ENCODE peak calls at places on chromosomes 4 and X, in six cellular contexts. One of them, this sample, is unnamed.
A peak's percentile ranks its signal among the peaks of the same experiment; 100 is the strongest.

GRCh38 chr4:83387922-83388676 is 53.5 kb upstream of the HPSE start:
- DNase-seq in esophagus squamous epithelium: no peak
- DNase-seq in heart left ventricle: no peak
- DNase-seq in HFF-Myc: no peak
- DNase-seq in AG09309: no peak
- DNase-seq in lower lobe of right lung: no peak
- DNase-seq in this sample: no peak

GRCh38 chrX:3518870-3519269 is 172.4 kb upstream of the MXRA5 start:
- DNase-seq in lower lobe of right lung: no peak
- DNase-seq in heart left ventricle: peak; percentile 55
- DNase-seq in AG09309: peak; percentile 95
- DNase-seq in esophagus squamous epithelium: no peak
- DNase-seq in HFF-Myc: no peak
- DNase-seq in this sample: peak; percentile 16

GRCh38 chr4:47061435-47061834 is 30.1 kb downstream of the GABRB1 start:
- DNase-seq in AG09309: no peak
- DNase-seq in HFF-Myc: no peak
- DNase-seq in esophagus squamous epithelium: no peak
- DNase-seq in heart left ventricle: no peak
- DNase-seq in lower lobe of right lung: no peak
- DNase-seq in this sample: no peak

GRCh38 chrX:17464196-17464595 is 89.2 kb downstream of the NHS start:
- DNase-seq in HFF-Myc: no peak
- DNase-seq in AG09309: peak; percentile 18
- DNase-seq in lower lobe of right lung: no peak
- DNase-seq in heart left ventricle: no peak
- DNase-seq in esophagus squamous epithelium: no peak
- DNase-seq in this sample: no peak

GRCh38 chr4:69881173-69881773 is 21.3 kb upstream of the SULT1E1 start:
- DNase-seq in HFF-Myc: peak; percentile 4
- DNase-seq in lower lobe of right lung: no peak
- DNase-seq in AG09309: no peak
- DNase-seq in heart left ventricle: no peak
- DNase-seq in esophagus squamous epithelium: no peak
- DNase-seq in this sample: no peak

GRCh38 chr4:8744083-8744805 is 127.4 kb downstream of the HMX1 start:
- DNase-seq in AG09309: no peak
- DNase-seq in esophagus squamous epithelium: no peak
- DNase-seq in HFF-Myc: no peak
- DNase-seq in lower lobe of right lung: peak; percentile 21
- DNase-seq in heart left ventricle: peak; percentile 12
- DNase-seq in this sample: peak; percentile 25

GRCh38 chrX:56813318-56813837 is 84.3 kb downstream of the NBDY start:
- DNase-seq in HFF-Myc: peak; percentile 17
- DNase-seq in esophagus squamous epithelium: no peak
- DNase-seq in lower lobe of right lung: no peak
- DNase-seq in AG09309: peak; percentile 71
- DNase-seq in heart left ventricle: no peak
- DNase-seq in this sample: peak; percentile 35

GRCh38 chr4:173317003-173317402 is 17.2 kb downstream of the HMGB2 start:
- DNase-seq in lower lobe of right lung: no peak
- DNase-seq in AG09309: no peak
- DNase-seq in heart left ventricle: no peak
- DNase-seq in esophagus squamous epithelium: no peak
- DNase-seq in HFF-Myc: no peak
- DNase-seq in this sample: no peak

GRCh38 chr4:81215219-81215892 is at the start of gene PRKG2:
- DNase-seq in HFF-Myc: no peak
- DNase-seq in esophagus squamous epithelium: no peak
- DNase-seq in AG09309: no peak
- DNase-seq in heart left ventricle: no peak
- DNase-seq in lower lobe of right lung: peak; percentile 54
- DNase-seq in this sample: no peak

GRCh38 chr4:1113311-1114009 is at the start of gene RNF212:
- DNase-seq in HFF-Myc: no peak
- DNase-seq in esophagus squamous epithelium: no peak
- DNase-seq in lower lobe of right lung: no peak
- DNase-seq in heart left ventricle: no peak
- DNase-seq in AG09309: no peak
- DNase-seq in this sample: no peak

GRCh38 chrX:108426262-108426661 is 12.0 kb downstream of the COL4A6 start:
- DNase-seq in heart left ventricle: no peak
- DNase-seq in HFF-Myc: no peak
- DNase-seq in AG09309: no peak
- DNase-seq in lower lobe of right lung: no peak
- DNase-seq in esophagus squamous epithelium: no peak
- DNase-seq in this sample: no peak

GRCh38 chrX:24990585-24990984 is 25.2 kb downstream of the ARX start:
- DNase-seq in HFF-Myc: no peak
- DNase-seq in esophagus squamous epithelium: no peak
- DNase-seq in heart left ventricle: no peak
- DNase-seq in lower lobe of right lung: no peak
- DNase-seq in AG09309: no peak
- DNase-seq in this sample: no peak

GRCh38 chrX:129779747-129780146 is at the start of gene SASH3:
- DNase-seq in HFF-Myc: no peak
- DNase-seq in AG09309: no peak
- DNase-seq in esophagus squamous epithelium: peak; percentile 52
- DNase-seq in heart left ventricle: peak; percentile 45
- DNase-seq in lower lobe of right lung: peak; percentile 82
- DNase-seq in this sample: peak; percentile 92

GRCh38 chrX:7941390-7942042 is 14.3 kb upstream of the PNPLA4 start:
- DNase-seq in esophagus squamous epithelium: no peak
- DNase-seq in lower lobe of right lung: no peak
- DNase-seq in HFF-Myc: peak; percentile 9
- DNase-seq in heart left ventricle: no peak
- DNase-seq in AG09309: no peak
- DNase-seq in this sample: no peak

GRCh38 chrX:9576059-9576458 is 111.2 kb downstream of the TBL1X start:
- DNase-seq in lower lobe of right lung: no peak
- DNase-seq in AG09309: no peak
- DNase-seq in heart left ventricle: no peak
- DNase-seq in HFF-Myc: no peak
- DNase-seq in esophagus squamous epithelium: no peak
- DNase-seq in this sample: no peak

GRCh38 chrX:123217077-123217476 is 33.0 kb downstream of the GRIA3 start:
- DNase-seq in AG09309: peak; percentile 23
- DNase-seq in HFF-Myc: no peak
- DNase-seq in esophagus squamous epithelium: no peak
- DNase-seq in lower lobe of right lung: no peak
- DNase-seq in heart left ventricle: no peak
- DNase-seq in this sample: no peak

GRCh38 chr4:70746179-70746839 is 24.5 kb downstream of the RUFY3 start:
- DNase-seq in lower lobe of right lung: peak; percentile 54
- DNase-seq in HFF-Myc: no peak
- DNase-seq in esophagus squamous epithelium: no peak
- DNase-seq in AG09309: no peak
- DNase-seq in heart left ventricle: no peak
- DNase-seq in this sample: no peak

GRCh38 chr4:173014113-173014558 is 154.5 kb upstream of the GALNT7 start:
- DNase-seq in esophagus squamous epithelium: no peak
- DNase-seq in HFF-Myc: no peak
- DNase-seq in AG09309: no peak
- DNase-seq in heart left ventricle: peak; percentile 26
- DNase-seq in lower lobe of right lung: no peak
- DNase-seq in this sample: no peak

GRCh38 chr4:27293831-27294230 is 433.2 kb downstream of the STIM2 start:
- DNase-seq in HFF-Myc: no peak
- DNase-seq in heart left ventricle: no peak
- DNase-seq in AG09309: no peak
- DNase-seq in lower lobe of right lung: no peak
- DNase-seq in esophagus squamous epithelium: no peak
- DNase-seq in this sample: no peak

GRCh38 chrX:131752493-131753198 is 208.8 kb downstream of the OR13H1 start:
- DNase-seq in heart left ventricle: no peak
- DNase-seq in lower lobe of right lung: no peak
- DNase-seq in esophagus squamous epithelium: peak; percentile 6
- DNase-seq in AG09309: no peak
- DNase-seq in HFF-Myc: no peak
- DNase-seq in this sample: no peak

GRCh38 chrX:72349190-72349589 is 43.5 kb upstream of the CITED1 start:
- DNase-seq in esophagus squamous epithelium: no peak
- DNase-seq in AG09309: no peak
- DNase-seq in HFF-Myc: no peak
- DNase-seq in lower lobe of right lung: no peak
- DNase-seq in heart left ventricle: no peak
- DNase-seq in this sample: no peak

GRCh38 chr4:185305979-185306442 is 89.7 kb downstream of the LRP2BP start:
- DNase-seq in AG09309: peak; percentile 96
- DNase-seq in esophagus squamous epithelium: no peak
- DNase-seq in heart left ventricle: no peak
- DNase-seq in lower lobe of right lung: no peak
- DNase-seq in HFF-Myc: peak; percentile 47
- DNase-seq in this sample: no peak

GRCh38 chr4:77795339-77795738 is 23.8 kb downstream of the CNOT6L start:
- DNase-seq in esophagus squamous epithelium: no peak
- DNase-seq in AG09309: no peak
- DNase-seq in heart left ventricle: no peak
- DNase-seq in lower lobe of right lung: no peak
- DNase-seq in HFF-Myc: no peak
- DNase-seq in this sample: no peak

GRCh38 chr4:82652062-82652461 is 90.3 kb upstream of the TMEM150C start:
- DNase-seq in lower lobe of right lung: no peak
- DNase-seq in esophagus squamous epithelium: no peak
- DNase-seq in AG09309: peak; percentile 40
- DNase-seq in heart left ventricle: no peak
- DNase-seq in HFF-Myc: no peak
- DNase-seq in this sample: no peak

GRCh38 chr4:135065366-135065765 is 863.8 kb upstream of the PABPC4L start:
- DNase-seq in AG09309: no peak
- DNase-seq in esophagus squamous epithelium: no peak
- DNase-seq in lower lobe of right lung: no peak
- DNase-seq in HFF-Myc: no peak
- DNase-seq in heart left ventricle: no peak
- DNase-seq in this sample: no peak

GRCh38 chrX:74262472-74263209 is 41.3 kb upstream of the ZCCHC13 start:
- DNase-seq in heart left ventricle: no peak
- DNase-seq in lower lobe of right lung: no peak
- DNase-seq in HFF-Myc: no peak
- DNase-seq in AG09309: no peak
- DNase-seq in esophagus squamous epithelium: no peak
- DNase-seq in this sample: no peak

GRCh38 chrX:81202413-81202794 is 502 bp downstream of the SH3BGRL start:
- DNase-seq in lower lobe of right lung: no peak
- DNase-seq in esophagus squamous epithelium: no peak
- DNase-seq in AG09309: no peak
- DNase-seq in heart left ventricle: no peak
- DNase-seq in HFF-Myc: no peak
- DNase-seq in this sample: no peak

GRCh38 chr4:176818531-176818930 is 25.8 kb upstream of the VEGFC start:
- DNase-seq in heart left ventricle: no peak
- DNase-seq in esophagus squamous epithelium: no peak
- DNase-seq in HFF-Myc: no peak
- DNase-seq in lower lobe of right lung: no peak
- DNase-seq in AG09309: no peak
- DNase-seq in this sample: no peak

GRCh38 chr4:67332627-67333026 is 212.7 kb downstream of the CENPC start:
- DNase-seq in esophagus squamous epithelium: no peak
- DNase-seq in lower lobe of right lung: no peak
- DNase-seq in HFF-Myc: no peak
- DNase-seq in heart left ventricle: no peak
- DNase-seq in AG09309: no peak
- DNase-seq in this sample: no peak
- TF ChIP-seq CTCF in esophagus squamous epithelium: no peak
- TF ChIP-seq CTCF in lower lobe of right lung: peak; percentile 17
- TF ChIP-seq CTCF in HFF-Myc: no peak
- TF ChIP-seq CTCF in heart left ventricle: no peak
- TF ChIP-seq CTCF in AG09309: peak; percentile 50
- TF ChIP-seq CTCF in this sample: peak; percentile 15

GRCh38 chrX:120144178-120144844 is 14.1 kb upstream of the RHOXF2 start:
- DNase-seq in esophagus squamous epithelium: no peak
- DNase-seq in lower lobe of right lung: no peak
- DNase-seq in heart left ventricle: no peak
- DNase-seq in HFF-Myc: no peak
- DNase-seq in AG09309: no peak
- DNase-seq in this sample: no peak
- H3K4me3 ChIP-seq in esophagus squamous epithelium: no peak overlapping the region
- H3K4me3 ChIP-seq in lower lobe of right lung: no peak overlapping the region
- H3K4me3 ChIP-seq in heart left ventricle: no peak overlapping the region
- H3K4me3 ChIP-seq in HFF-Myc: no peak overlapping the region
- H3K4me3 ChIP-seq in AG09309: no peak overlapping the region
- H3K4me3 ChIP-seq in this sample: no peak overlapping the region

DNA sequence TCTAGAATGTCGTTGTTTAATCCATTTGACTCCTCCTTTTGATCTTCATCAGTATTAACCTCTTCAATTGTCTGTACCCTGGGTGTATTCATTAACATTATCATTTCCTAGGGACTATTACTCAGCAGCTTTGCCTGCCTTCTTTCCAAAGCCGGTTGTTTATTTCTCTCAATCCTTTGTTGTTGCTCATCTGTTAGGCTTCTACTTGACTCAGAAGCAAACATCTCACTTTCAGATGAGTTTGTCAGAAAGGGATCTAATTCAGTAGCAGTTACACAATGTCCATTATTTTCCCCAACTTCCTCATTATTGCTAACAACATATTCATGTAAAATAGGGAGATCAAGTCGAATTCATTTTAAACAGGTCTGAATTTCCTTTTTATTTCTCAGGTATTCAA is 22.1 kb upstream of the HSD17B10 start:
- DNase-seq in AG09309: no peak
- DNase-seq in HFF-Myc: no peak
- DNase-seq in heart left ventricle: no peak
- DNase-seq in esophagus squamous epithelium: no peak
- DNase-seq in lower lobe of right lung: no peak
- DNase-seq in this sample: no peak
- TF ChIP-seq CTCF in AG09309: no peak
- TF ChIP-seq CTCF in HFF-Myc: no peak
- TF ChIP-seq CTCF in heart left ventricle: no peak
- TF ChIP-seq CTCF in esophagus squamous epithelium: no peak
- TF ChIP-seq CTCF in lower lobe of right lung: no peak
- TF ChIP-seq CTCF in this sample: no peak

GRCh38 chr4:3834186-3834920 is 68.2 kb downstream of the ADRA2C start:
- DNase-seq in lower lobe of right lung: peak; percentile 34
- DNase-seq in AG09309: no peak
- DNase-seq in HFF-Myc: no peak
- DNase-seq in heart left ventricle: no peak
- DNase-seq in esophagus squamous epithelium: no peak
- DNase-seq in this sample: no peak

GRCh38 chr4:3832536-3833220 is 66.5 kb downstream of the ADRA2C start:
- DNase-seq in heart left ventricle: no peak
- DNase-seq in lower lobe of right lung: peak; percentile 17
- DNase-seq in HFF-Myc: no peak
- DNase-seq in AG09309: no peak
- DNase-seq in esophagus squamous epithelium: no peak
- DNase-seq in this sample: no peak

GRCh38 chr4:3831529-3832150 is 65.5 kb downstream of the ADRA2C start:
- DNase-seq in HFF-Myc: no peak
- DNase-seq in esophagus squamous epithelium: no peak
- DNase-seq in heart left ventricle: no peak
- DNase-seq in lower lobe of right lung: peak; percentile 36
- DNase-seq in AG09309: no peak
- DNase-seq in this sample: no peak

GRCh38 chr4:3834921-3835521 is 68.8 kb downstream of the ADRA2C start:
- DNase-seq in AG09309: no peak
- DNase-seq in lower lobe of right lung: peak; percentile 41
- DNase-seq in heart left ventricle: no peak
- DNase-seq in HFF-Myc: no peak
- DNase-seq in esophagus squamous epithelium: no peak
- DNase-seq in this sample: no peak

GRCh38 chr4:3833326-3833989 is 67.3 kb downstream of the ADRA2C start:
- DNase-seq in lower lobe of right lung: peak; percentile 13
- DNase-seq in esophagus squamous epithelium: no peak
- DNase-seq in HFF-Myc: no peak
- DNase-seq in AG09309: no peak
- DNase-seq in heart left ventricle: no peak
- DNase-seq in this sample: no peak
- H3K4me3 ChIP-seq in lower lobe of right lung: no peak overlapping the region
- H3K4me3 ChIP-seq in esophagus squamous epithelium: no peak overlapping the region
- H3K4me3 ChIP-seq in HFF-Myc: no peak overlapping the region
- H3K4me3 ChIP-seq in AG09309: no peak overlapping the region
- H3K4me3 ChIP-seq in heart left ventricle: no peak overlapping the region
- H3K4me3 ChIP-seq in this sample: no peak overlapping the region

This sample was measured in Peyer's patch.